ENCODE peak calls at places on chromosomes 12 and 14, in six cellular contexts. R is HepG2, Y is HCT116, X is A549, T is SK-N-SH, U is GM23338. B is an unnamed sample.

GRCh38 chr14:57078054-57078453 is 190.7 kb downstream of the EXOC5 start:
- DNase-seq in R (no peak), Y (no peak), X (no peak), T (no peak), U (no peak), B (no peak)

GRCh38 chr14:69963966-69964365 is 84.8 kb downstream of the SMOC1 start:
- DNase-seq in R (no peak), Y (no peak), X (no peak), T (no peak), U (no peak), B (no peak)

GRCh38 chr12:117119592-117120198 is 20.5 kb upstream of the TESC start:
- DNase-seq in R (peak; percentile 59), Y (peak; percentile 51), X (peak; percentile 72), T (peak; percentile 82), U (peak; percentile 84), B (no peak)

GRCh38 chr12:82414926-82415325 is 56.6 kb downstream of the METTL25 start:
- DNase-seq in R (no peak), Y (no peak), X (no peak), T (no peak), U (no peak), B (no peak)

GRCh38 chr12:122031342-122032216 is 9.9 kb downstream of the BCL7A start:
- DNase-seq in R (no peak), Y (no peak), X (peak; percentile 51), T (peak; percentile 84), U (peak; percentile 81), B (no peak)

GRCh38 chr12:107504503-107504885 is 181.1 kb upstream of the PWP1 start:
- DNase-seq in R (no peak), Y (no peak), X (no peak), T (peak; percentile 43), U (no peak), B (no peak)

GRCh38 chr12:79347852-79348251 is 342.9 kb downstream of the PAWR start:
- DNase-seq in R (no peak), Y (no peak), X (no peak), T (no peak), U (no peak), B (no peak)

GRCh38 chr12:3204143-3204542 is 127.0 kb downstream of the TSPAN9 start:
- DNase-seq in R (no peak), Y (peak; percentile 7), X (no peak), T (no peak), U (peak; percentile 31), B (no peak)

GRCh38 chr12:121550974-121551631 is 29.7 kb downstream of the KDM2B start:
- DNase-seq in R (peak; percentile 99), Y (no peak), X (no peak), T (no peak), U (no peak), B (no peak)

GRCh38 chr14:99215277-99215676 is 56.7 kb downstream of the BCL11B start:
- DNase-seq in R (no peak), Y (no peak), X (no peak), T (no peak), U (no peak), B (no peak)

GRCh38 chr14:89504602-89505320 is 87.7 kb upstream of the FOXN3 start:
- DNase-seq in R (no peak), Y (no peak), X (no peak), T (no peak), U (no peak), B (peak; percentile 89)

GRCh38 chr14:90522585-90523191 is 125.9 kb downstream of the CALM1 start:
- DNase-seq in R (no peak), Y (no peak), X (no peak), T (peak; percentile 93), U (no peak), B (no peak)

GRCh38 chr12:12720637-12721250 is 3.6 kb downstream of the CDKN1B start:
- DNase-seq in R (no peak), Y (no peak), X (peak; percentile 62), T (no peak), U (no peak), B (peak; percentile 39)

GRCh38 chr12:109840349-109841073 is 7.3 kb upstream of the TRPV4 start:
- DNase-seq in R (peak; percentile 59), Y (peak; percentile 60), X (peak; percentile 74), T (no peak), U (peak; percentile 66), B (no peak)

GRCh38 chr14:29528889-29529288 is 398.8 kb downstream of the PRKD1 start:
- DNase-seq in R (no peak), Y (no peak), X (no peak), T (no peak), U (no peak), B (no peak)

GRCh38 chr14:36556811-36557433 is 25.5 kb downstream of the NKX2-8 start:
- DNase-seq in R (peak; percentile 45), Y (peak; percentile 19), X (peak; percentile 16), T (peak; percentile 39), U (peak; percentile 65), B (no peak)

GRCh38 chr12:105220929-105221290 is 15.1 kb downstream of the APPL2 start:
- DNase-seq in R (no peak), Y (no peak), X (no peak), T (no peak), U (no peak), B (no peak)

GRCh38 chr12:106705971-106706370 is 68.5 kb upstream of the RIC8B start:
- DNase-seq in R (no peak), Y (no peak), X (no peak), T (no peak), U (no peak), B (no peak)

GRCh38 chr14:45610303-45610702 is 357.3 kb upstream of the MIS18BP1 start:
- DNase-seq in R (no peak), Y (no peak), X (peak; percentile 1), T (no peak), U (peak; percentile 21), B (no peak)

GRCh38 chr12:83826112-83826511 is 1086.5 kb downstream of the SLC6A15 start:
- DNase-seq in R (no peak), Y (peak; percentile 22), X (peak; percentile 46), T (peak; percentile 13), U (peak; percentile 76), B (no peak)

GRCh38 chr12:100867639-100868393 is 73.2 kb downstream of the ANO4 start:
- DNase-seq in R (no peak), Y (no peak), X (no peak), T (no peak), U (no peak), B (no peak)

GRCh38 chr12:129381717-129382116 is 522.1 kb downstream of the TMEM132D start:
- DNase-seq in R (no peak), Y (no peak), X (no peak), T (no peak), U (no peak), B (no peak)

GRCh38 chr12:31246470-31246850 is 79.5 kb downstream of the SINHCAF start:
- DNase-seq in R (no peak), Y (no peak), X (no peak), T (no peak), U (no peak), B (no peak)

GRCh38 chr12:112898380-112898779 is 8.4 kb upstream of the OAS1 start:
- DNase-seq in R (no peak), Y (no peak), X (no peak), T (no peak), U (no peak), B (no peak)
- TF ChIP-seq REST in R (no peak), Y (no peak), X (no peak), T (no peak), U (no peak), B (no peak)

GRCh38 chr14:52949711-52950409 is 990 bp downstream of the FERMT2 start:
- DNase-seq in R (peak; percentile 44), Y (no peak), X (peak; percentile 48), T (peak; percentile 36), U (no peak), B (no peak)

GRCh38 chr14:52948039-52948438 is 2.8 kb downstream of the FERMT2 start:
- DNase-seq in R (peak; percentile 89), Y (no peak), X (no peak), T (no peak), U (no peak), B (no peak)

GRCh38 chr14:52948836-52949235 is 2.0 kb downstream of the FERMT2 start:
- DNase-seq in R (no peak), Y (no peak), X (no peak), T (no peak), U (no peak), B (no peak)

GRCh38 chr14:52950410-52950897 is 396 bp downstream of the FERMT2 start:
- DNase-seq in R (peak; percentile 22), Y (no peak), X (peak; percentile 55), T (peak; percentile 71), U (peak; percentile 61), B (no peak)

DNA sequence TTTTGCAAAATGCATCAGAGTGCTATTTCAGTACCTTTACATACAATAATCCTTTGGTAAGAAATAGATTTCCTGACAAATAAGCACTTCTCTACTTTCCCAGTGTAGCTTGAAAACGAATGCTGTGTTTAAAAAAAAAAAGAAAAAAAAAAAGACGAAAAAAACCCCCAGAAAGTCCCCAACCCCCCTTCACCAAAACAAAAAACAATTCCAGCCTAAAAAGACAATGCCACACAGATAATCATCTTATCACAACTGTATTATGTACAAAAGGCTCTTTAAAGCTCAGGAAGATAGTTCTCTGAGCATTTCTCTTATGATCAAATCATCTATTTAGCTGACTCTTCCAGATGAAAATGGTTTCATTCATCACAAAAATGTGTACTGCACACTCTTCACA is 1.6 kb downstream of the FERMT2 start:
- DNase-seq in R (no peak), Y (no peak), X (no peak), T (peak; percentile 3), U (no peak), B (no peak)
- H3K4me3 ChIP-seq in R (peak overlapping the region; percentile 85), Y (peak overlapping the region; percentile 80), X (peak overlapping the region; percentile 87), T (peak overlapping the region; percentile 95), U (peak overlapping the region; percentile 88), B (no peak overlapping the region)

GRCh38 chr12:111440152-111440551 is 34.4 kb downstream of the SH2B3 start:
- DNase-seq in R (no peak), Y (no peak), X (no peak), T (no peak), U (no peak), B (no peak)

GRCh38 chr12:111439657-111440151 is 34.0 kb downstream of the SH2B3 start:
- DNase-seq in R (no peak), Y (no peak), X (no peak), T (no peak), U (no peak), B (no peak)

GRCh38 chr12:111436811-111437210 is 31.1 kb downstream of the SH2B3 start:
- DNase-seq in R (no peak), Y (no peak), X (no peak), T (no peak), U (no peak), B (no peak)

GRCh38 chr12:111437816-111438454 is 32.2 kb downstream of the SH2B3 start:
- DNase-seq in R (no peak), Y (no peak), X (no peak), T (no peak), U (no peak), B (peak; percentile 88)

DNA sequence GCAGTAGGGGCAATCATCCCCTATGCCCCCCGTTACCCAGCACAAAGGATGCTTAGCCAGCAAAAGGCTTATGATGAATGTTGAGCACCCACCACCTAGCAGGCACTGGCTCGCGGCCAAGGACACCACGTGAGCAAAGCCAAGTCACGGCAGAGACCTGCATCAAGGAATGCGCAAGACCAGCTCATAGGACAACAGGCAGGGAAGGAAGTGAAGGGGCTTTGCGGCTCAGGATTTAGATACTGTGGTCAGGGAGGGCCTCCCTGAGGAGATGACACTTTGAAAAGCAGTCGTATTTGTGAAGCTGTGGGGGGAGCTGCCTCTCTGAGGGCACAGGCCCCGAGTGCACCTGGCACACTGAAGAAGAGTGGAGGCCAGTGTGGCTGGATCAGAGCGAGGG is 32.8 kb downstream of the SH2B3 start:
- DNase-seq in R (no peak), Y (no peak), X (no peak), T (no peak), U (peak; percentile 37), B (peak; percentile 97)
- TF ChIP-seq REST in R (no peak), Y (no peak), X (no peak), T (no peak), U (no peak), B (no peak)

GRCh38 chr14:94394594-94395305 is 6.3 kb upstream of the SERPINA1 start:
- DNase-seq in R (peak; percentile 74), Y (no peak), X (no peak), T (no peak), U (no peak), B (peak; percentile 96)
- H3K4me3 ChIP-seq in R (peak overlapping the region; percentile 28), Y (no peak overlapping the region), X (no peak overlapping the region), T (no peak overlapping the region), U (no peak overlapping the region), B (no peak overlapping the region)